ENCODE peak calls at places on chromosomes 13 and 19, in four cellular contexts. O is AG10803; V is OCI-LY7; F is CD4-positive, alpha-beta T cell. U is an unnamed sample.

GRCh38 chr13:100517135-100517534 is 71.5 kb downstream of the GGACT start:
- DNase-seq in O (no peak), V (no peak), F (no peak), U (no peak)

GRCh38 chr13:30121666-30122065 is 185.7 kb downstream of the KATNAL1 start:
- DNase-seq in O (no peak), V (no peak), F (no peak), U (no peak)

GRCh38 chr19:5910638-5910907 is 3.5 kb upstream of the CAPS start:
- DNase-seq in O (no peak), V (no peak), F (no peak), U (no peak)

GRCh38 chr13:101150998-101151397 is 265.3 kb downstream of the NALCN start:
- DNase-seq in O (peak; percentile 62), V (no peak), F (no peak), U (no peak)

GRCh38 chr13:84648069-84648640 is 765.9 kb upstream of the SLITRK1 start:
- DNase-seq in O (no peak), V (no peak), F (no peak), U (no peak)

GRCh38 chr19:5336195-5336965 is 4.2 kb downstream of the PTPRS start:
- DNase-seq in O (no peak), V (peak; percentile 48), F (no peak), U (no peak)

GRCh38 chr13:78468546-78469060 is 134.7 kb downstream of the POU4F1 start:
- DNase-seq in O (no peak), V (no peak), F (no peak), U (no peak)

GRCh38 chr13:25192936-25193335 is 20.8 kb upstream of the AMER2 start:
- DNase-seq in O (no peak), V (no peak), F (no peak), U (no peak)

GRCh38 chr19:30236587-30236986 is 135.6 kb upstream of the ZNF536 start:
- DNase-seq in O (no peak), V (no peak), F (no peak), U (no peak)

GRCh38 chr13:52798770-52799430 is 49.5 kb downstream of the PCDH8 start:
- DNase-seq in O (no peak), V (no peak), F (no peak), U (no peak)

GRCh38 chr19:920051-920857 is 3.1 kb downstream of the KISS1R start:
- DNase-seq in O (no peak), V (no peak), F (peak; percentile 69), U (peak; percentile 77)

GRCh38 chr19:13597625-13598024 is 91.3 kb upstream of the CACNA1A start:
- DNase-seq in O (peak; percentile 74), V (peak; percentile 74), F (peak; percentile 29), U (peak; percentile 88)

GRCh38 chr19:3980353-3981251 is 4.7 kb downstream of the EEF2 start:
- DNase-seq in O (no peak), V (no peak), F (no peak), U (no peak)

GRCh38 chr19:54429545-54430227 is 14.4 kb downstream of the TTYH1 start:
- DNase-seq in O (no peak), V (no peak), F (no peak), U (no peak)

GRCh38 chr19:9936151-9937000 is at the start of gene OLFM2:
- DNase-seq in O (no peak), V (no peak), F (no peak), U (peak; percentile 63)

GRCh38 chr13:25923217-25924085 is 128.4 kb downstream of the SHISA2 start:
- DNase-seq in O (no peak), V (no peak), F (no peak), U (no peak)

GRCh38 chr19:54692294-54692615 is 29.5 kb downstream of the LILRB4 start:
- DNase-seq in O (no peak), V (no peak), F (no peak), U (no peak)

GRCh38 chr19:56838930-56839664 is 1.4 kb downstream of the PEG3 start:
- DNase-seq in O (peak; percentile 3), V (no peak), F (no peak), U (no peak)

GRCh38 chr19:19137556-19138109 is 645 bp downstream of the TMEM161A start:
- DNase-seq in O (peak; percentile 8), V (no peak), F (no peak), U (peak; percentile 44)

GRCh38 chr19:19142347-19142746 is 4.1 kb upstream of the TMEM161A start:
- DNase-seq in O (no peak), V (no peak), F (no peak), U (no peak)

GRCh38 chr19:19138110-19138981 is at the start of gene TMEM161A:
- DNase-seq in O (peak; percentile 100), V (peak; percentile 98), F (peak; percentile 93), U (peak; percentile 99)

GRCh38 chr19:19140476-19140875 is 2.2 kb upstream of the TMEM161A start:
- DNase-seq in O (peak; percentile 9), V (no peak), F (no peak), U (no peak)

DNA sequence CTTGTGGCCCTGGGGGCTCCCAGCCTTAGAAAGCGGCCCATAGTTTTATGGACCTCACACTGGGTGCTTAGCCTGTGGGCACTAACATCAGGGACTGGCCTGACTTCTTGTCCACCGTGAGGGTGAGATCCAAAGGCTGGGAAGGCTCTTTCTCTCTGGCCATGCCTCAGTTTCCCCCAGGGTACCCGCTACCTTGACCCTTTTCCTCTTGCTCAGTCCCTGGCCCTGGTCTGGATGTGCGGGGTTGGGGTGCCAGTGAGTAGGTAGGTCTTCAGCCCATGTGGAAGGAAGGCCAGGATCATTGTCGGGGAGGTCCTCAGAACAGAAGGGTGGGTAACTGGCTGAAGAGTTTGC is 1.6 kb upstream of the TMEM161A start:
- DNase-seq in O (no peak), V (no peak), F (no peak), U (no peak)
- TF ChIP-seq CTCF in O (no peak), V (no peak), F (peak; percentile 34), U (no peak)

DNA sequence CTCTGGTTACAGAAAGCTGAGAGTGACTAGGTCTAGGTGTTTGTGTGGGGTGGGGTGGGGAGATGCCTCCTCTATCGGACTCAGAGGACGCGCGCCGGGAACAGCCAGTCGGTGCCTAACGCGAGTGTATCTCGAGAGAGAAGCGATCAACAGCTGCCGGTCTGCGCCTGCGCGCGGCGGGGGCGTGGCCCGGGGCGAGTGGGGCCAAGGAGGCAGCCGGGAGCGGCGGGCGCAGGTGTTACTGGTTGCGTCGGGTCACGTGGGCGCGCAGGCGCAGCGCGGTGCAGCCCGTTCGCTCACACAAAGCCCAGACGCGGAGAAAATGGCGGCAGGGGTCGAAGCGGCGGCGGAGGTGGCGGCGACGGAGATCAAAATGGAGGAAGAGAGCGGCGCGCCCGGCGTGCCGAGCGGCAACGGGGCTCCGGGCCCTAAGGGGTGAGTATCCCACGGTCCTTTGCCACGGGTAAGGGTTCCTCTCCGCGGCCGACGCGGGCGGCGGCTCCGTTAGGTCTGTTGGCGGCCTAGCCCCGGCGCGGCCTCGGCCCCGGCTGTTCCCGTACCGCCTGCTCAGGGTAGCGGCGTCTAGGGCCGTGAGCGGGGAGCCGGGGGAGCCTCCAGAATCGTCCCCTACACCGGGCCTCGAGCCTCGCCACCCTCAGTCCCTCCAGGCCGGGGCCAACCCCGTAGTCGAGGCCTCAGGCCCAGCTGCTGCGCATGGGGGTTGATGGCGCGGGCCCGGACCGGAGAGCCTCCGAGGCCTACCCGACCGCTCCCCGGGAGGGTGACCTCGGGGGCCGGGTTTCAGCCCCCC is at the start of gene HNRNPM:
- DNase-seq in O (peak; percentile 96), V (peak; percentile 98), F (peak; percentile 100), U (peak; percentile 100)
- TF ChIP-seq CTCF in O (no peak), V (no peak), F (no peak), U (no peak)

GRCh38 chr19:41427647-41428480 is 690 bp upstream of the B3GNT8 start:
- DNase-seq in O (peak; percentile 15), V (no peak), F (peak; percentile 15), U (peak; percentile 56)
- TF ChIP-seq CTCF in O (no peak), V (no peak), F (no peak), U (no peak)

GRCh38 chr13:112443191-112444000 is 67.2 kb downstream of the SPACA7 start:
- DNase-seq in O (no peak), V (peak; percentile 0), F (no peak), U (no peak)
- TF ChIP-seq CTCF in O (peak; percentile 29), V (no peak), F (no peak), U (peak; percentile 33)

GRCh38 chr13:40975441-40975840 is 43.7 kb downstream of the ELF1 start:
- DNase-seq in O (no peak), V (no peak), F (no peak), U (no peak)

GRCh38 chr13:40973409-40973808 is 45.7 kb downstream of the ELF1 start:
- DNase-seq in O (no peak), V (no peak), F (no peak), U (no peak)

GRCh38 chr13:40971321-40971720 is 47.8 kb downstream of the ELF1 start:
- DNase-seq in O (no peak), V (no peak), F (no peak), U (no peak)

GRCh38 chr13:40970803-40971202 is 48.3 kb downstream of the ELF1 start:
- DNase-seq in O (no peak), V (no peak), F (no peak), U (no peak)

GRCh38 chr13:40974460-40975407 is 44.4 kb downstream of the ELF1 start:
- DNase-seq in O (peak; percentile 42), V (peak; percentile 78), F (no peak), U (no peak)
- TF ChIP-seq CTCF in O (peak; percentile 43), V (peak; percentile 86), F (peak; percentile 70), U (peak; percentile 54)

DNA sequence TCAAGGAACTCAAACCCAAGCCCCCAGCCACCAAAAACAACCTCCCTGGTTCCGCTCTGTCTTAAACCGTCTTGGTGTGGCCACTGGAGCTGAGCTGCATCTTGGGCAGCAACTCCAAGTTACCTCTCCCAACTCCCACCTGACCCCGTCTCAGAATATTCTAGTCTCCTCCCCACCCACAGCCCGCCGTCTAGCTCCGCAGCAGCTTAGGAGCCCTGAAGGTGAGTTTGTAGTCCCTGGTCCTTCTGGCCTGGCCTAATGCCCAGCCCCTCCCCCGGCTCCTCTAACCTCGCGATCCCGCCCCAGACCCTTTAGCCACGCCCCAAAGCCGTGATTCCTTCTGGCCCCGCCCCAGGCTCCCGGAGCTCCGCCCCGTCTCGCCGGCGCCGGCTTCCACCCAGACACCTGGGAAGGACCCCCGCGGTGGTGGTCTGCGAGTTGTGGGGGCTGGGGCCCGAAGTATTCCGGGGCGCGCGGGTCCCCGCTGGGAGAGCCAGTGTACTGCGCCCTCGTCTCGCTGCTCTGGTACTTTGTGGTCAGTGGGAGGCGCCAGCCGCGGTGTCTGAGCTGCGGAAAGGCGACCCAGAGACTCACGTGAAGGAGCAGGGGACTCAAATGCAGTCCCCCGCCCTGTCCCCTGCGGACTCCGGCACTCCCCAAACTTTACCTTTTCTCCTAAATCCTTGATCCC is 2.5 kb upstream of the LHB start:
- DNase-seq in O (peak; percentile 18), V (peak; percentile 56), F (peak; percentile 56), U (peak; percentile 84)
- TF ChIP-seq CTCF in O (no peak), V (peak; percentile 37), F (no peak), U (no peak)

DNA sequence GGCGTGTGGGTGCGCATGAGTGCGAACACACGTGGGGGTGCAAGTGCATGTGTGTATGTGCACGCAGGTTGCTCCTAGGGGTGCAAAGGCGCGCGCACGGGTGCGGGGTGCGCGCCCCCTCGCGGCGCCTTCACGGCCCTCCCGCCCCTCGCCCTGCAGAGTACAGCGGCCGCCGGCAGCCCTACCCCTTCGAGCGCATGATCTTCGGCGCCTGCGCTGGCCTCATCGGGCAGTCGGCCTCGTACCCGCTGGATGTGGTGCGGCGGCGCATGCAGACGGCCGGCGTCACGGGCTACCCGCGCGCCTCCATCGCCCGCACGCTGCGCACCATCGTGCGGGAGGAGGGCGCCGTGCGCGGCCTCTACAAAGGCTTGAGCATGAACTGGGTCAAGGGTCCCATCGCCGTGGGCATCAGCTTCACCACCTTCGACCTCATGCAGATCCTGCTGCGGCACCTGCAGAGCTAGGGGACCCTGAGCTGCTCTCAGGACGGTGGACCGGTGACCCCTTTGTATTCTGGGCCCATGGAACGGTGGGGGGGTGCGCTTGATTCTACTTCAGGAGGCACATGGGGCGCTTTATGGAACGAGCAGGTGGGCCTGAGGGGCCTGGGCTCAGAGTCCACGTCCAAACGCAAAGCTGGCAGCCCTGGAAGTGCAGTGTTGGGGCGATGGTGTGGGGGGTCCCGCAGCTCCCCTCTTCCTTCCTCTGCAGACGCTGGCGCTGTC is 27.7 kb downstream of the TMEM161A start:
- DNase-seq in O (no peak), V (no peak), F (no peak), U (peak; percentile 69)
- TF ChIP-seq CTCF in O (peak; percentile 12), V (peak; percentile 46), F (peak; percentile 17), U (peak; percentile 37)